ENCODE peak calls at places on chromosomes 1 and 21, in ten cellular contexts. H is CD8-positive, alpha-beta T cell; X is spleen; V is kidney; B is pancreas; A is heart right ventricle; O is psoas muscle; S is thyroid gland; I is A549; Y is lower lobe of right lung. W is an unnamed sample. For H3K9me3, the result is how much of the 10 kb centered on the place peaks cover.

GRCh38 chr1:1614204-1614953 is 921 bp upstream of the MIB2 start:
- DNase-seq in H (peak), A (no peak), B (peak), X (peak), I (no peak), V (peak), S (peak), Y (peak), O (peak), W (peak)

GRCh38 chr1:201268604-201269151 is 14.6 kb upstream of the PKP1 start:
- DNase-seq in V (peak), O (peak), X (peak), Y (no peak), H (no peak), I (peak), S (peak), A (no peak), B (no peak), W (no peak)

GRCh38 chr1:94727846-94728715 is 92.1 kb upstream of the SLC44A3 start:
- DNase-seq in A (peak), Y (no peak), X (no peak), I (peak), H (no peak), S (no peak), B (no peak), V (no peak), O (no peak), W (no peak)

GRCh38 chr21:35400233-35400939 is 351.3 kb upstream of the RUNX1 start:
- DNase-seq in A (peak), Y (no peak), H (no peak), B (no peak), S (peak), X (no peak), O (no peak), I (peak), V (no peak), W (peak)

GRCh38 chr1:181910905-181911304 is 150.6 kb downstream of the ZNF648 start:
- DNase-seq in A (no peak), X (no peak), S (no peak), I (no peak), B (no peak), V (no peak), Y (no peak), H (no peak), O (no peak), W (no peak)

GRCh38 chr1:205084360-205084759 is at the start of gene TMEM81:
- DNase-seq in H (no peak), Y (no peak), O (no peak), X (no peak), B (no peak), V (no peak), S (no peak), I (no peak), A (no peak), W (no peak)

GRCh38 chr1:64195089-64195410 is 8.4 kb upstream of the UBE2U start:
- DNase-seq in S (no peak), B (no peak), I (no peak), H (no peak), X (no peak), V (no peak), O (no peak), A (no peak), Y (no peak), W (no peak)

GRCh38 chr21:14900058-14900457 is 164.7 kb downstream of the NRIP1 start:
- DNase-seq in H (no peak), B (no peak), I (no peak), X (no peak), Y (no peak), A (no peak), V (no peak), S (no peak), O (no peak), W (no peak)

GRCh38 chr1:25787477-25788043 is 12.4 kb upstream of the SELENON start:
- DNase-seq in A (no peak), B (no peak), I (no peak), X (no peak), Y (no peak), H (no peak), O (no peak), V (no peak), S (no peak), W (no peak)

GRCh38 chr1:208216806-208217205 is 27.4 kb downstream of the PLXNA2 start:
- DNase-seq in S (no peak), Y (no peak), O (no peak), B (no peak), V (no peak), X (no peak), A (no peak), I (no peak), H (no peak), W (no peak)

GRCh38 chr1:155698382-155699038 is 9.6 kb downstream of the DAP3 start:
- DNase-seq in S (no peak), H (no peak), A (no peak), V (no peak), I (no peak), O (no peak), Y (no peak), B (no peak), X (no peak), W (no peak)

GRCh38 chr1:211378844-211379243 is 52.2 kb downstream of the TRAF5 start:
- DNase-seq in Y (no peak), X (no peak), B (no peak), H (no peak), S (no peak), I (no peak), A (no peak), V (no peak), O (no peak), W (no peak)

GRCh38 chr1:203095061-203095690 is 9.4 kb upstream of the MYOG start:
- DNase-seq in I (no peak), S (no peak), X (no peak), O (no peak), H (no peak), B (no peak), A (no peak), V (no peak), Y (no peak), W (no peak)

GRCh38 chr1:190084552-190084951 is 393.1 kb downstream of the BRINP3 start:
- DNase-seq in B (no peak), I (no peak), A (no peak), S (no peak), Y (no peak), O (no peak), V (peak), X (no peak), H (no peak), W (no peak)

GRCh38 chr1:85495556-85495955 is 30.6 kb upstream of the DDAH1 start:
- DNase-seq in I (peak), S (peak), O (peak), A (no peak), B (no peak), V (no peak), H (no peak), Y (peak), X (no peak), W (no peak)

GRCh38 chr21:45021428-45022347 is 52.7 kb upstream of the ADARB1 start:
- DNase-seq in I (no peak), B (peak), H (no peak), V (peak), Y (peak), S (no peak), O (peak), A (peak), X (peak), W (no peak)

GRCh38 chr1:46171872-46172271 is 3.0 kb upstream of the TSPAN1 start:
- DNase-seq in X (no peak), O (no peak), H (no peak), S (peak), V (peak), Y (peak), B (peak), A (no peak), I (no peak), W (peak)

GRCh38 chr1:205598841-205599666 is 32.8 kb downstream of the ELK4 start:
- DNase-seq in Y (no peak), O (peak), I (no peak), V (peak), S (peak), A (peak), H (no peak), X (no peak), B (no peak), W (peak)

GRCh38 chr1:212587304-212588136 is 21.0 kb upstream of the ATF3 start:
- DNase-seq in Y (no peak), V (no peak), B (no peak), I (no peak), S (no peak), H (no peak), O (no peak), X (no peak), A (no peak), W (no peak)

GRCh38 chr1:182185822-182186756 is 124.6 kb upstream of the ZNF648 start:
- DNase-seq in I (peak), X (no peak), V (no peak), S (peak), Y (no peak), B (no peak), A (no peak), H (no peak), O (no peak), W (no peak)

GRCh38 chr1:21238141-21238800 is 52.0 kb downstream of the ECE1 start:
- DNase-seq in X (no peak), Y (no peak), A (no peak), S (no peak), I (no peak), V (no peak), O (no peak), B (no peak), H (no peak), W (no peak)

GRCh38 chr1:204973449-204973848 is 69.6 kb upstream of the CNTN2 start:
- DNase-seq in S (no peak), Y (no peak), O (no peak), X (no peak), B (no peak), V (no peak), H (no peak), A (no peak), I (no peak), W (no peak)

GRCh38 chr21:46056450-46056903 is 41.4 kb upstream of the COL6A2 start:
- DNase-seq in I (no peak), X (peak), B (peak), S (no peak), V (peak), O (peak), H (no peak), Y (peak), A (peak), W (peak)

GRCh38 chr1:193558491-193559028 is 372.1 kb upstream of the B3GALT2 start:
- DNase-seq in Y (no peak), S (peak), I (peak), V (no peak), B (no peak), H (no peak), X (no peak), O (no peak), A (no peak), W (peak)

GRCh38 chr1:93593868-93594602 is 87.6 kb downstream of the BCAR3 start:
- DNase-seq in A (no peak), B (no peak), H (no peak), S (no peak), O (no peak), V (no peak), I (no peak), Y (no peak), X (peak), W (no peak)

GRCh38 chr1:7225711-7226505 is 440.7 kb downstream of the CAMTA1 start:
- DNase-seq in O (no peak), B (no peak), A (no peak), V (no peak), X (peak), I (no peak), Y (no peak), S (no peak), H (no peak), W (peak)

GRCh38 chr21:45612096-45613019 is 31.2 kb upstream of the PCBP3 start:
- DNase-seq in B (no peak), X (peak), Y (no peak), H (no peak), S (no peak), O (no peak), V (peak), A (no peak), I (peak), W (no peak)

GRCh38 chr1:1191734-1192133 is 14.7 kb downstream of the TNFRSF18 start:
- DNase-seq in O (no peak), V (peak), Y (no peak), A (no peak), H (no peak), I (no peak), S (no peak), X (no peak), B (peak), W (no peak)

GRCh38 chr1:170010443-170010842 is 64.1 kb downstream of the KIFAP3 start:
- DNase-seq in S (no peak), B (no peak), O (no peak), X (no peak), I (no peak), V (no peak), H (no peak), Y (no peak), A (peak), W (peak)

GRCh38 chr1:96918406-96918805 is 196.8 kb downstream of the PTBP2 start:
- DNase-seq in O (no peak), A (no peak), H (no peak), Y (no peak), V (no peak), B (no peak), S (no peak), I (no peak), X (no peak), W (no peak)

GRCh38 chr1:169906938-169907337 is 13.2 kb upstream of the SCYL3 start:
- DNase-seq in Y (no peak), H (no peak), B (no peak), V (no peak), S (no peak), I (no peak), X (no peak), A (no peak), O (no peak), W (no peak)

GRCh38 chr1:216045400-216045799 is 377.8 kb downstream of the USH2A start:
- DNase-seq in H (no peak), A (no peak), S (no peak), Y (no peak), B (no peak), O (no peak), V (no peak), I (no peak), X (no peak), W (no peak)

GRCh38 chr1:30765610-30766434 is 8.2 kb upstream of the LAPTM5 start:
- DNase-seq in S (no peak), V (no peak), A (no peak), O (no peak), X (no peak), H (no peak), B (peak), Y (no peak), I (no peak), W (no peak)

GRCh38 chr1:152487871-152488270 is 22.7 kb upstream of the LCE5A start:
- DNase-seq in I (no peak), O (no peak), H (no peak), S (no peak), X (no peak), V (no peak), Y (no peak), B (no peak), A (no peak), W (no peak)

GRCh38 chr1:152481869-152482664 is 28.5 kb upstream of the LCE5A start:
- DNase-seq in A (no peak), V (no peak), H (no peak), O (no peak), X (no peak), B (no peak), Y (no peak), S (peak), I (no peak), W (peak)

DNA sequence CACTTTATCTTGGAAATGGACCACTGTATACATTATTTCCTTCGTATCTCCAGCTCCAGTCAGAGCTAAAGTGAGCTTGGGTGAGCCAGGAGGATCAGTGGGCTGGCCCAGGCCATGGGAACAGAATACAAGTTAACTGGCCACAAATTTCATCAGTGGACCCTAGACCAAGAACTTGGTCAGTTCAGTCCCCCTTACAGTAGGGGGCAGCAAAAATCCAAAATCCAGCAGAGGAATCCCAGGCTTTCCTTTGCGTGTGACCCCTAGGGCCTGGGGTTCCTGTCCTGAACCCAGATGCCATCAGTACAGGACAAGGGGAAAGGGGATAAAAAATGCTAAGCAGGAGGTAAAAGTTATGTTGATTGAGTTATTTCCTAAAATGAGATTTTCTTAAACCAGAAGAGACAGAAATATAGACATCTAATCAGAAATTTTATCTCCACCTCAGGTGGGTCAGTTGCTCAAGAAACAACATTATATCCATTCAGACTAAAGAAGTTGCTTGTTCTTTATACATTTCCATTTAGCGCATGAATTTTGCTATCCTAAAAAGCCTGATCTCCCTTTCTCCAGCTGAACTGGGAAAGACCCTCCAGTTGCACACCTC is 24.1 kb upstream of the LCE5A start:
- DNase-seq in Y (no peak), S (no peak), A (no peak), O (no peak), V (no peak), I (peak), H (no peak), B (no peak), X (no peak), W (no peak)
- H3K9me3 ChIP-seq in Y (under half), S (under half), A (under half), O (under half), V (under half), I (under half), H (under half), B (under half), X (under half), W (under half)

GRCh38 chr1:83065952-83066727 is 932.8 kb downstream of the TTLL7 start:
- DNase-seq in X (no peak), H (no peak), V (no peak), Y (no peak), O (no peak), I (no peak), A (no peak), B (no peak), S (no peak), W (no peak)

GRCh38 chr1:83067954-83068353 is 931.0 kb downstream of the TTLL7 start:
- DNase-seq in B (no peak), V (no peak), A (no peak), X (no peak), H (no peak), I (no peak), Y (no peak), S (no peak), O (no peak), W (no peak)

GRCh38 chr1:83060216-83060615 is 938.7 kb downstream of the TTLL7 start:
- DNase-seq in B (no peak), X (no peak), V (no peak), O (no peak), Y (no peak), A (no peak), H (no peak), I (no peak), S (peak), W (no peak)

DNA sequence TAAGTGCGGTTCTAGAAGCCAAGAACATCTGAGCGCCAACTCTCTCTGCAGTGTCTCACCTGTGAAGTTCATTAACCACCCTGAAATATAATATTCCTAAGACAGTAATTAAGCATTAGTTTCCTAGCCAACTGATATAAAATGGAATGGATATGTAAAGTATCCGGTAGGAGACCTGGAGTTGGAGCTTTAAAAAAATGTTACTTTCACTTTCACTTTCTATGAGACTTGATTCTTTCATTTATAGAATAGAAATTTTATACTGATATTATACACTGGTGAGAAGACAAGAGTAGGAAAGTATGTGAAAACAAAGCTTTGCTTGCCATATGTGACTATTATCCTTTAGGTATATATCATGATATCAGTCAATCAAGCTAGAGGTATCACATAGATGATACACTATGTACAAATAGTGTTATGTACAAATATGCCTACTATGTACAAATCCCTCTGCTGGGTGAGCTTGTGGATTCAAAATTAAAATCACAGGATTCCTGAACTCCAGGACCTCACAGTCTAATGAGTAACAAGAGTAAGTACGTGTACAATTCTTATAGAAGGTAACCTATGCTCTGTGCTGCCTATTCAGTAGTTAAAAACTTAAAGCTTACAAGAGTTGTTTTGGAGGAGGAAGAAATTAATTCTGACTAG is 934.2 kb downstream of the TTLL7 start:
- DNase-seq in B (no peak), A (no peak), V (no peak), H (no peak), X (no peak), O (no peak), S (no peak), Y (no peak), I (no peak), W (no peak)
- TF ChIP-seq CTCF in B (no peak), A (no peak), V (no peak), H (no peak), X (no peak), O (no peak), S (no peak), Y (no peak), I (no peak), W (no peak)

DNA sequence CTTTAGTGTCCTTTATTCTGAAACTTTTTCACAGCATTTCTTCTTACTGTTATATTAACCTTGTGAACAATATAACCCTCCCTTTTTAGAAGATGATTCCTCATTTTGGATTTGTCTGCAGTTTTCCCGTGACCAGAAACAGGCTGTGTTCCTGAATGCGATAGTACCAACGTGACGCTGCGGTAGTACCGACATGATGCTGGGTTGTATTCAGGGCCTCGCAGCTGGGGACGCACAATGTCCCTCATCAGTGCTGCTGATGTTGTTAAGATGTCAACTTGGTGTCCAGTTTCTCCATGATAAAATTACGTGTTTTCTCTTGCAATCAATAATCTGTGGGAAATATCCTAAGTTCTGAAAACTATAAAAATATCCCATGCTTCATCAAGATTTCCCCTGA is 761.4 kb upstream of the TPTE start:
- DNase-seq in V (no peak), O (no peak), I (no peak), Y (no peak), X (no peak), A (no peak), B (no peak), S (no peak), H (no peak), W (no peak)
- H3K9me3 ChIP-seq in V (under half), O (under half), I (under half), Y (under half), X (half or more), A (under half), B (under half), S (under half), H (under half), W (under half)

DNA sequence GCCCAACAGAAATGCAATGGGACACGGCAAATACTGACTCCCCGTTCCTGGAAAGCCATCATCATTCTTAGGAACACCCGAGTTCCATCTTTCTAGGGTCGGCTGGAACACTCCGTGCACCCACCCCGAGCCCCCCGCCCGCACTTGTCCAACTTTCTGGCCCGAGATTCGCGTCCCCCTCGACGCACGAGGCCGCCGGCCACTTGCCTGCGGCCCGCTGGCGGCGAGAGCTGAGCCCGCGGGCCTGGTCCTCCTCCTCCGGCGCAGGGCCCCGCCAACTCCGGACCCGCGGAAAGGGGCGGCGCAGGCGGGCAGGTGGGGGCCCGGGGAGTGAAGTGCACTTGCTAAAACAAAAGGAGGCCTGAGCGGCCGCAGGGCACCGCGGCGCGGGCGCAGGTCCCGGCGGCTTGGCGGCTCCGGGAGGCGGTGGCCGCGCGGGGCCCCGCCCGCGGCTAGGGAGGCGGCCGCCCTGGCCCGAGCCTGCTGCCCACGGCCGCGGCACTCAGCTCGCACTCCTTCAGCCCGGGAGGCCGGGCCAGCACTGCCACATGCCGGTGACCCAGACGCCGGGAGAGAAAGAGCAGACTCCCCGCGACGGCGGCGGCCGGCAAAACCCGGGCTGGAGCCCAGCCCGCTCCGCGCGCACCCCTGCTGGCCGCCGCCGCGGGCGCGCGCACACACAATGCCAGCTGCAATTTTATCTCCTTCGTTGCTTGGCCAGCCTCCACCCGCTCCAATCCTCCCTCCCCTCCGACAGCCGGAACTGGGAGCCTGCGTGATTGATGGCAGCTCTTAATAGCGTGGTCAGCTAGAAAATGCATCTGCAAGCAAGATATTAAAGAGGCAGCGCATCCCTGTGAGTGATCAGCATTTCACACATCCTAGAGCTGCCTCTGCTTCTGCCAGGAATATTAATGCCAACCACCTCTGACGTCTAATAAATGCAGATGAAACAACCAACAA is 114.3 kb downstream of the RERE start:
- DNase-seq in S (peak), B (peak), Y (peak), V (peak), X (peak), H (peak), I (peak), O (peak), A (peak), W (peak)
- TF ChIP-seq CTCF in S (peak), B (no peak), Y (peak), V (peak), X (no peak), H (no peak), I (no peak), O (peak), A (no peak), W (no peak)

W was measured in colonic mucosa.